ENCODE peak calls at places on chromosomes 12 and 14, in ten cellular contexts. W, G, X, M, S, T, R, D, U and B are unnamed samples.

GRCh38 chr12:10214877-10215267 is 2.2 kb downstream of the GABARAPL1 start:
- DNase-seq in W (no peak), G (no peak), X (no peak), M (no peak), S (no peak), T (no peak), R (peak), D (no peak), U (no peak), B (no peak)

GRCh38 chr14:88488081-88488480 is 66.7 kb downstream of the PTPN21 start:
- DNase-seq in W (no peak), G (no peak), X (no peak), M (no peak), S (no peak), T (no peak), R (no peak), D (peak), U (no peak), B (no peak)

GRCh38 chr12:18468521-18469075 is 207.3 kb downstream of the PIK3C2G start:
- DNase-seq in W (no peak), G (no peak), X (no peak), M (peak), S (peak), T (no peak), R (peak), D (no peak), U (no peak), B (no peak)

GRCh38 chr14:75522224-75522764 is at the start of gene BATF:
- DNase-seq in W (peak), G (no peak), X (peak), M (no peak), S (no peak), T (no peak), R (no peak), D (no peak), U (peak), B (no peak)

GRCh38 chr14:67962215-67962644 is 142.7 kb downstream of the RAD51B start:
- DNase-seq in W (no peak), G (no peak), X (no peak), M (no peak), S (no peak), T (no peak), R (no peak), D (no peak), U (no peak), B (no peak)

GRCh38 chr12:124007810-124008570 is 35.0 kb downstream of the ZNF664 start:
- DNase-seq in W (no peak), G (no peak), X (no peak), M (no peak), S (peak), T (no peak), R (no peak), D (no peak), U (no peak), B (no peak)

GRCh38 chr14:30283822-30284446 is 275.0 kb upstream of the G2E3 start:
- DNase-seq in W (no peak), G (no peak), X (no peak), M (peak), S (peak), T (no peak), R (peak), D (peak), U (no peak), B (peak)

GRCh38 chr14:75334191-75335051 is 55.8 kb downstream of the FOS start:
- DNase-seq in W (peak), G (no peak), X (peak), M (no peak), S (peak), T (no peak), R (no peak), D (peak), U (peak), B (no peak)

GRCh38 chr12:15540469-15540872 is 218.2 kb downstream of the PTPRO start:
- DNase-seq in W (no peak), G (no peak), X (no peak), M (peak), S (peak), T (no peak), R (no peak), D (no peak), U (no peak), B (no peak)

GRCh38 chr12:102504280-102504679 is 23.9 kb upstream of the IGF1 start:
- DNase-seq in W (no peak), G (no peak), X (no peak), M (no peak), S (no peak), T (no peak), R (no peak), D (no peak), U (no peak), B (no peak)

GRCh38 chr14:92914087-92914656 is 8.8 kb upstream of the CHGA start:
- DNase-seq in W (no peak), G (no peak), X (no peak), M (no peak), S (peak), T (no peak), R (peak), D (peak), U (no peak), B (peak)

GRCh38 chr12:65634061-65634460 is 190.2 kb upstream of the HMGA2 start:
- DNase-seq in W (no peak), G (no peak), X (no peak), M (no peak), S (no peak), T (no peak), R (no peak), D (no peak), U (no peak), B (no peak)

GRCh38 chr12:55996715-55997534 is at the start of gene SUOX:
- DNase-seq in W (peak), G (peak), X (peak), M (peak), S (peak), T (no peak), R (peak), D (peak), U (peak), B (peak)

GRCh38 chr14:54633076-54633475 is 66.1 kb downstream of the SAMD4A start:
- DNase-seq in W (no peak), G (no peak), X (no peak), M (no peak), S (no peak), T (no peak), R (no peak), D (no peak), U (no peak), B (no peak)

GRCh38 chr14:92503756-92504491 is 9.7 kb upstream of the RIN3 start:
- DNase-seq in W (no peak), G (no peak), X (no peak), M (peak), S (peak), T (no peak), R (peak), D (peak), U (no peak), B (no peak)

GRCh38 chr14:88551094-88551870 is 3.5 kb downstream of the PTPN21 start:
- DNase-seq in W (peak), G (no peak), X (peak), M (peak), S (peak), T (no peak), R (peak), D (peak), U (peak), B (no peak)

GRCh38 chr12:131938082-131938481 is 9.0 kb downstream of the PUS1 start:
- DNase-seq in W (no peak), G (no peak), X (no peak), M (no peak), S (no peak), T (no peak), R (no peak), D (no peak), U (no peak), B (no peak)

GRCh38 chr14:102584871-102585869 is 7.3 kb upstream of the RCOR1 start:
- DNase-seq in W (no peak), G (no peak), X (no peak), M (no peak), S (no peak), T (no peak), R (no peak), D (no peak), U (no peak), B (no peak)

GRCh38 chr12:105289114-105289904 is 41.2 kb upstream of the C12orf75 start:
- DNase-seq in W (no peak), G (no peak), X (no peak), M (peak), S (peak), T (no peak), R (no peak), D (no peak), U (no peak), B (no peak)

GRCh38 chr14:98957211-98958047 is 314.6 kb downstream of the BCL11B start:
- DNase-seq in W (no peak), G (no peak), X (no peak), M (no peak), S (peak), T (no peak), R (no peak), D (peak), U (no peak), B (no peak)

GRCh38 chr12:106329231-106329985 is 26.9 kb downstream of the TCP11L2 start:
- DNase-seq in W (no peak), G (no peak), X (no peak), M (no peak), S (peak), T (no peak), R (no peak), D (no peak), U (no peak), B (no peak)

GRCh38 chr12:12333407-12333831 is 16.6 kb downstream of the MANSC1 start:
- DNase-seq in W (no peak), G (no peak), X (no peak), M (no peak), S (no peak), T (no peak), R (peak), D (no peak), U (no peak), B (no peak)

GRCh38 chr14:37991027-37991426 is 216.7 kb upstream of the SSTR1 start:
- DNase-seq in W (no peak), G (no peak), X (no peak), M (no peak), S (no peak), T (no peak), R (no peak), D (no peak), U (no peak), B (no peak)

GRCh38 chr12:114407566-114408411 is 1.8 kb upstream of the TBX5 start:
- DNase-seq in W (no peak), G (no peak), X (no peak), M (peak), S (peak), T (no peak), R (no peak), D (no peak), U (no peak), B (no peak)

GRCh38 chr12:130556486-130557055 is 159.5 kb downstream of the RIMBP2 start:
- DNase-seq in W (no peak), G (no peak), X (no peak), M (no peak), S (no peak), T (no peak), R (no peak), D (no peak), U (no peak), B (no peak)

GRCh38 chr12:65300679-65301349 is 22.3 kb downstream of the MSRB3 start:
- DNase-seq in W (no peak), G (no peak), X (no peak), M (peak), S (peak), T (no peak), R (no peak), D (no peak), U (no peak), B (no peak)

GRCh38 chr12:109595321-109595902 is 21.8 kb downstream of the MVK start:
- DNase-seq in W (no peak), G (no peak), X (peak), M (no peak), S (no peak), T (no peak), R (no peak), D (no peak), U (no peak), B (no peak)

GRCh38 chr14:100155881-100156645 is 3.4 kb downstream of the DEGS2 start:
- DNase-seq in W (no peak), G (no peak), X (no peak), M (no peak), S (no peak), T (no peak), R (no peak), D (no peak), U (no peak), B (no peak)

GRCh38 chr12:121602766-121603165 is 21.9 kb upstream of the KDM2B start:
- DNase-seq in W (no peak), G (no peak), X (no peak), M (no peak), S (no peak), T (no peak), R (no peak), D (no peak), U (no peak), B (no peak)